ENCODE peak calls at places on chromosomes 5 and 9, in five cellular contexts. J, N, M, G and U are unnamed samples.

GRCh38 chr5:89437450-89438435 is 554.8 kb upstream of the MEF2C start:
- DNase-seq in N (no peak), M (no peak), J (no peak), G (no peak), U (no peak)

GRCh38 chr5:172758077-172758835 is 12.7 kb downstream of the DUSP1 start:
- DNase-seq in J (peak), M (peak), N (no peak), G (peak), U (peak)

GRCh38 chr5:67636091-67636490 is 439.5 kb upstream of the CD180 start:
- DNase-seq in G (no peak), J (no peak), N (no peak), M (no peak), U (no peak)

GRCh38 chr9:90460220-90460619 is 182.4 kb downstream of the DIRAS2 start:
- DNase-seq in J (no peak), G (no peak), N (no peak), M (no peak), U (no peak)

GRCh38 chr5:167244583-167244982 is 1046.9 kb upstream of the WWC1 start:
- DNase-seq in G (no peak), M (peak), N (no peak), J (no peak), U (peak)

GRCh38 chr9:114001794-114002261 is 76.3 kb downstream of the AMBP start:
- DNase-seq in J (no peak), G (no peak), N (no peak), M (no peak), U (no peak)

GRCh38 chr5:138303365-138303764 is 28.2 kb downstream of the CDC25C start:
- DNase-seq in J (peak), M (no peak), N (no peak), G (no peak), U (peak)

GRCh38 chr9:129561594-129562281 is 59.2 kb downstream of the C9orf50 start:
- DNase-seq in M (peak), J (peak), N (no peak), G (no peak), U (no peak)

GRCh38 chr9:81594415-81594814 is 94.9 kb downstream of the TLE1 start:
- DNase-seq in M (no peak), G (no peak), N (no peak), J (no peak), U (no peak)

GRCh38 chr5:173505634-173506033 is 110.8 kb downstream of the BOD1 start:
- DNase-seq in J (no peak), M (no peak), G (no peak), N (no peak), U (no peak)

GRCh38 chr9:21555911-21556310 is 73.8 kb upstream of the IFNE start:
- DNase-seq in J (no peak), G (no peak), N (no peak), M (no peak), U (peak)

GRCh38 chr5:94316916-94317838 is 301.2 kb downstream of the KIAA0825 start:
- DNase-seq in M (no peak), J (peak), G (no peak), N (no peak), U (no peak)

GRCh38 chr5:103397996-103398581 is 139.5 kb downstream of the MACIR start:
- DNase-seq in J (peak), N (no peak), M (no peak), G (no peak), U (no peak)

GRCh38 chr9:124281934-124282351 is 24.2 kb downstream of the NEK6 start:
- DNase-seq in G (no peak), N (no peak), J (no peak), M (no peak), U (no peak)

GRCh38 chr5:25713259-25713658 is 1068.5 kb upstream of the CDH10 start:
- DNase-seq in G (no peak), N (no peak), J (no peak), M (peak), U (no peak)

GRCh38 chr9:112493738-112494137 is 7.1 kb downstream of the KIAA1958 start:
- DNase-seq in N (no peak), G (no peak), M (no peak), J (no peak), U (no peak)

GRCh38 chr5:57416246-57416996 is 66.2 kb downstream of the ACTBL2 start:
- DNase-seq in G (no peak), J (peak), M (no peak), N (no peak), U (no peak)

GRCh38 chr5:103224118-103224893 is 34.3 kb upstream of the MACIR start:
- DNase-seq in J (peak), G (peak), M (peak), N (no peak), U (peak)

GRCh38 chr5:39014544-39014943 is 59.7 kb downstream of the RICTOR start:
- DNase-seq in G (no peak), M (no peak), J (peak), N (no peak), U (peak)

GRCh38 chr9:109244179-109245132 is 76.4 kb downstream of the EPB41L4B start:
- DNase-seq in G (peak), M (peak), N (peak), J (peak), U (peak)

GRCh38 chr5:34585601-34586104 is 70.5 kb upstream of the RAI14 start:
- DNase-seq in N (no peak), J (peak), M (no peak), G (no peak), U (peak)

GRCh38 chr5:139808481-139809330 is 13.1 kb downstream of the PSD2 start:
- DNase-seq in J (peak), G (peak), N (no peak), M (peak), U (peak)

GRCh38 chr9:95004452-95005275 is 278.2 kb downstream of the AOPEP start:
- DNase-seq in N (no peak), J (no peak), G (peak), M (peak), U (peak)

DNA sequence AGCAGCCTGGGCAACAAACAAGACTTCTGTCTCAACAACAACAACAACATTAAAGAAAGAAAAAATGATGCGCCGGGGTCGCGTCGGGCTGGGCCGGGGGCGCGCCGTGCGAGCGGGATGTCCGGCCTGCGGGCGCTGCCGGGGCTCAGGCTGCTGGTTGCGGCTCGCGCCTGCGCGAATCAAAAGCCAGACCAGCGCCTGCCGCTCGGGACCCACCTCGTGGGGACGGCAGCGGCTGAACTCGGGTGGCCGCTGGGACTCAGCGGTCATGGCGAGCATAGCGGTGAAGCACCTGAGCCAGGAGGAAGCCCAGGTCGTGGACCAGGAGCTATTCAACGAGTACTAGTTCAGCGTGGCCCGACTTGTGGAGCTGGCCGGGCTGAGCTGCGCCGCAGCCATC is 11.9 kb upstream of the NHP2 start:
- DNase-seq in G (no peak), M (no peak), N (no peak), J (no peak), U (no peak)
- H3K4me3 ChIP-seq in G (no peak), M (no peak), N (no peak), J (no peak), U (no peak)

GRCh38 chr9:137789295-137789895 is 88.2 kb upstream of the CACNA1B start:
- DNase-seq in G (no peak), J (no peak), N (no peak), M (no peak), U (no peak)
- TF ChIP-seq CTCF in G (no peak), J (no peak), N (no peak), M (no peak), U (no peak)

GRCh38 chr5:145938699-145939531 is 2.5 kb downstream of the SH3RF2 start:
- DNase-seq in N (no peak), J (no peak), G (no peak), M (no peak), U (no peak)
- H3K4me3 ChIP-seq in N (no peak), J (no peak), G (no peak), M (no peak), U (peak)

GRCh38 chr5:176596689-176597416 is 13.1 kb downstream of the GPRIN1 start:
- DNase-seq in G (no peak), N (peak), M (peak), J (no peak), U (peak)
- TF ChIP-seq CTCF in G (no peak), N (no peak), M (peak), J (no peak), U (no peak)

DNA sequence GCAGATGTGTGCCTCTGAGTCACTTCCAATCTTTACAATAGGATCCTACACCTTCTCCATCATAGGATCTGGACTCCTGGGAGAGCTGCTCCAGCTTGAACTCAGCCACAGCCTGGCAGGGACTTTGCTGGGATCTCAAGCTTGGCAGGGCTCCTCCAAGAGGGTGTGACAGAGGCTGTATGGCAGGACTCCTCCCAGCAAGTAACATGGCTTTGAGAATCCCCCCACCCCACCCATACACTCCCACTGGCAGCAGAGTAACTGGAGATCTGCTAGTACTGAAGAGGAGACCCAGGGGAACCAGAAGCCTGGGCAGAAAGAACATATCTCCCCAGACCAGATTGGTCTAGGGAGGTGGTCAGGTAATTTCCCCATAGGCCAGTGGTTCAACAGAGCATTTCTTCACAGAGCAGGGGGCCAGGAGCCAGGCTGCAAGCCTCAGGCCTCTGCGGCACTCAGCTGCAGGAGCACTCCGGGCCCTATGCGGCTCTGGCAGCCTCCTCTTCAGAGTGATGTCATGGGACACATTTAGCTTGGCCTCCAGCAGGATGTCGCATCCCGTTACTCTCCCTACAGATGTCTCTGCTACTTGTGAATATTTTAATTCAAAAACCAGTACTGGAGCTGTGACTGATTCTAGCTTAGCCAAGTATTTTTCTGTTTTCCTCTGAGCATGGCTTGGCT is 1.7 kb upstream of the ACSL6 start:
- DNase-seq in M (no peak), G (no peak), N (no peak), J (no peak), U (no peak)
- H3K4me3 ChIP-seq in M (no peak), G (no peak), N (no peak), J (no peak), U (no peak)

GRCh38 chr5:6745706-6746217 is 32.5 kb downstream of the TENT4A start:
- DNase-seq in M (peak), N (no peak), G (peak), J (peak), U (peak)
- TF ChIP-seq CTCF in M (peak), N (peak), G (peak), J (peak), U (peak)

GRCh38 chr9:106479679-106480078 is 383.3 kb upstream of the ZNF462 start:
- DNase-seq in M (no peak), J (no peak), G (no peak), N (no peak), U (peak)

GRCh38 chr9:106478312-106479099 is 384.5 kb upstream of the ZNF462 start:
- DNase-seq in N (no peak), J (no peak), M (no peak), G (no peak), U (no peak)

GRCh38 chr9:106482733-106483132 is 380.2 kb upstream of the ZNF462 start:
- DNase-seq in M (no peak), N (no peak), J (no peak), G (no peak), U (peak)

GRCh38 chr9:106486685-106487084 is 376.3 kb upstream of the ZNF462 start:
- DNase-seq in N (no peak), M (no peak), G (no peak), J (no peak), U (peak)

GRCh38 chr9:106481003-106481614 is 381.9 kb upstream of the ZNF462 start:
- DNase-seq in J (no peak), G (no peak), M (no peak), N (no peak), U (peak)
- H3K4me3 ChIP-seq in J (no peak), G (no peak), M (no peak), N (no peak), U (no peak)

GRCh38 chr5:76602094-76602726 is 21.0 kb downstream of the F2RL2 start:
- DNase-seq in J (peak), N (no peak), M (no peak), G (no peak), U (no peak)
- TF ChIP-seq CTCF in J (peak), N (no peak), M (peak), G (peak), U (peak)

DNA sequence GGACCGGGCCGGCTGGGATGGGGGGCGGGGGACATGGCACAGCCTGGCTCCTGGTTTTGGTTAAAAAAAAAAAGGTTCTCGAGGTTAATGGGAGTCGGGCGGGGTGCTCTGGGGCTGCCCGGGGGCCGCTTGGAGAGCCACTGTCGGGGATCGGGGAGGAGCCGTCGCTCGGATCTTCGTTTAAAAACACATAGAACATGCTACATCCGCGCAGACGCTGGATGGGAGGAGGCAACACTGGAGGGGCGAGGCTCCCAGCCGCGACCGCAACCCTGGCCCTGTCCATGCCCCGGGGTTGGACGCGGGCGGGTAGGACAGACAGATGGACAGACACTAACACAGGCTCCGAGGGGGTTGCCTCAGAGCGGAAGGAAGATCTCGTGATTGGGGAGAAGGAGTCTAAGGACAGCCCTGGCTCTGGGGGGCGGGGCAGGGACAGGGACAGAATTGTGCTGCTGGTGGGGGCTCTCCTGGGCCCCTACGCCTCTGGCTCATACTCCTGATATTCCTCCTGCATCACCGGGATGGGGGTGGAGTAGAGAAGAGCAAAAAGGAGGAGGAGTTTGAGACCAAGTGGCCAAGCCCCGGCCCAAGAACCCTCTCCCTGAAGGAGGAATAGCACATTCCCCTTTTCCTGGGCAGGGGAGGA is 9.9 kb downstream of the SNCB start:
- DNase-seq in M (peak), N (no peak), J (no peak), G (peak), U (no peak)
- H3K4me3 ChIP-seq in M (peak), N (no peak), J (peak), G (peak), U (no peak)